ENCODE peak calls at places on chromosomes 5 and 9, in six cellular contexts. O is IMR-90; Y is GDM1; B is AG10803; I is activated T-helper 1 cell treated with anti-CD3 and anti-CD28 coated beads, Interleukin-12 subunit alpha, Interleukin-12 subunit beta, Interleukin-2, Interleukin-4 antibody, amounts not matched to agents 30 ng/mL and 10 ng/mL and 1 ng/mL, durations not matched to agents 14 hours and 24 hours and 36 hours; W is ovary. L is an unnamed sample.

GRCh38 chr9:114163517-114163924 is 8.2 kb downstream of the COL27A1 start:
- DNase-seq in B (peak), W (peak), O (peak), Y (no peak), I (no peak), L (no peak)

GRCh38 chr5:96692436-96692835 is 30.3 kb downstream of the CAST start:
- DNase-seq in W (no peak), O (peak), I (no peak), Y (no peak), B (peak), L (no peak)

GRCh38 chr9:89764217-89764616 is 159.4 kb downstream of the GADD45G start:
- DNase-seq in O (no peak), B (no peak), Y (no peak), W (no peak), I (no peak), L (no peak)

GRCh38 chr9:91903126-91903911 is 46.7 kb downstream of the ROR2 start:
- DNase-seq in B (no peak), I (no peak), Y (no peak), O (no peak), W (no peak), L (no peak)

GRCh38 chr9:33468797-33469621 is 4.7 kb downstream of the NOL6 start:
- DNase-seq in O (no peak), W (no peak), I (no peak), Y (no peak), B (no peak), L (no peak)

GRCh38 chr5:154970759-154971158 is 29.9 kb downstream of the MRPL22 start:
- DNase-seq in Y (peak), B (peak), I (no peak), O (peak), W (no peak), L (no peak)

GRCh38 chr9:125843646-125844045 is 96.5 kb downstream of the PBX3 start:
- DNase-seq in I (no peak), O (peak), B (no peak), Y (no peak), W (no peak), L (no peak)

GRCh38 chr5:143207563-143208364 is 195.7 kb downstream of the NR3C1 start:
- DNase-seq in B (no peak), Y (no peak), O (peak), W (no peak), I (no peak), L (no peak)

GRCh38 chr5:172852490-172853354 is 18.7 kb downstream of the ERGIC1 start:
- DNase-seq in O (peak), I (no peak), B (peak), Y (no peak), W (no peak), L (no peak)

GRCh38 chr9:100099722-100100042 is 639 bp downstream of the INVS start:
- DNase-seq in Y (no peak), B (no peak), W (peak), O (no peak), I (no peak), L (peak)

GRCh38 chr5:90793183-90793582 is 234.6 kb downstream of the ADGRV1 start:
- DNase-seq in Y (no peak), W (no peak), O (no peak), I (no peak), B (no peak), L (no peak)

GRCh38 chr9:84343111-84343521 is 2.6 kb upstream of the SLC28A3 start:
- DNase-seq in Y (no peak), I (no peak), O (peak), W (no peak), B (no peak), L (no peak)

GRCh38 chr5:101067415-101067814 is 164.3 kb upstream of the ST8SIA4 start:
- DNase-seq in Y (no peak), B (no peak), O (no peak), I (no peak), W (no peak), L (no peak)

GRCh38 chr9:109320338-109320733 is 523 bp downstream of the EPB41L4B start:
- DNase-seq in W (peak), I (no peak), O (no peak), B (no peak), Y (no peak), L (no peak)

GRCh38 chr5:107487056-107487461 is 183.7 kb downstream of the EFNA5 start:
- DNase-seq in B (no peak), O (peak), Y (no peak), I (no peak), W (no peak), L (no peak)

GRCh38 chr5:167855818-167856217 is 435.6 kb upstream of the WWC1 start:
- DNase-seq in I (no peak), Y (no peak), W (no peak), O (no peak), B (no peak), L (no peak)